ENCODE peak calls at places on chromosomes 4 and X, in four cellular contexts. L, S, T and G are unnamed samples.

GRCh38 chr4:173415885-173416658 is 17.2 kb upstream of the SCRG1 start:
- DNase-seq in L (peak; percentile 85), S (peak; percentile 81), T (no peak), G (peak; percentile 51)

GRCh38 chr4:83022724-83023427 is 12.1 kb upstream of the COPS4 start:
- DNase-seq in L (no peak), S (no peak), T (no peak), G (peak; percentile 70)

GRCh38 chrX:135060697-135061096 is 8.8 kb upstream of the RTL8A start:
- DNase-seq in L (no peak), S (no peak), T (no peak), G (no peak)

GRCh38 chrX:100368167-100368566 is 41.9 kb downstream of the PCDH19 start:
- DNase-seq in L (no peak), S (no peak), T (peak; percentile 38), G (peak; percentile 68)

GRCh38 chr4:79820427-79820826 is 252.6 kb downstream of the ANTXR2 start:
- DNase-seq in L (no peak), S (no peak), T (peak; percentile 21), G (no peak)

GRCh38 chrX:20527458-20528099 is 260.9 kb upstream of the RPS6KA3 start:
- DNase-seq in L (no peak), S (no peak), T (no peak), G (no peak)

GRCh38 chr4:1002131-1002630 is 9.0 kb upstream of the SLC26A1 start:
- DNase-seq in L (peak; percentile 76), S (no peak), T (no peak), G (no peak)

GRCh38 chr4:83679692-83680091 is 143.8 kb downstream of the GPAT3 start:
- DNase-seq in L (no peak), S (no peak), T (no peak), G (no peak)

GRCh38 chrX:125150231-125150630 is 169.4 kb upstream of the TEX13C start:
- DNase-seq in L (no peak), S (no peak), T (no peak), G (no peak)

GRCh38 chrX:2819345-2820130 is 9.2 kb upstream of the GYG2 start:
- DNase-seq in L (no peak), S (no peak), T (no peak), G (peak; percentile 84)

GRCh38 chrX:103488332-103488731 is 31.0 kb downstream of the RAB40A start:
- DNase-seq in L (no peak), S (no peak), T (no peak), G (peak; percentile 65)

GRCh38 chrX:1453390-1453783 is 678 bp upstream of the ASMTL start:
- DNase-seq in L (peak; percentile 87), S (peak; percentile 92), T (no peak), G (no peak)

GRCh38 chr4:53489279-53489889 is 101.9 kb downstream of the LNX1 start:
- DNase-seq in L (no peak), S (no peak), T (no peak), G (no peak)

GRCh38 chrX:1581132-1581531 is 10.3 kb upstream of the AKAP17A start:
- DNase-seq in L (no peak), S (no peak), T (peak; percentile 62), G (peak; percentile 88)

GRCh38 chr4:148004228-148004813 is 272.4 kb downstream of the ARHGAP10 start:
- DNase-seq in L (no peak), S (no peak), T (no peak), G (no peak)

GRCh38 chrX:122914256-122914655 is 269.8 kb upstream of the GRIA3 start:
- DNase-seq in L (no peak), S (no peak), T (no peak), G (no peak)

GRCh38 chrX:133950214-133950613 is 35.2 kb downstream of the GPC3 start:
- DNase-seq in L (no peak), S (no peak), T (no peak), G (no peak)

GRCh38 chr4:25299476-25300203 is 12.9 kb upstream of the ZCCHC4 start:
- DNase-seq in L (peak; percentile 60), S (no peak), T (peak; percentile 89), G (no peak)

GRCh38 chr4:2925931-2926860 is 37.0 kb downstream of the NOP14 start:
- DNase-seq in L (peak; percentile 38), S (peak; percentile 73), T (no peak), G (peak; percentile 66)

GRCh38 chr4:2928242-2929155 is 34.7 kb downstream of the NOP14 start:
- DNase-seq in L (peak; percentile 49), S (peak; percentile 60), T (peak; percentile 39), G (peak; percentile 85)

GRCh38 chr4:2927016-2927695 is 36.0 kb downstream of the NOP14 start:
- DNase-seq in L (peak; percentile 33), S (peak; percentile 76), T (peak; percentile 25), G (peak; percentile 44)

GRCh38 chr4:2929469-2929868 is 33.7 kb downstream of the NOP14 start:
- DNase-seq in L (peak; percentile 47), S (peak; percentile 57), T (peak; percentile 18), G (no peak)

GRCh38 chr4:2927696-2928075 is 35.5 kb downstream of the NOP14 start:
- DNase-seq in L (peak; percentile 36), S (peak; percentile 62), T (peak; percentile 7), G (no peak)
- H3K4me1 ChIP-seq in L (peaks cover 52% of the 10 kb centered on the region), S (peaks cover 33% of the 10 kb centered on the region), T (peaks cover 8% of the 10 kb centered on the region), G (no peaks in the 10 kb centered on the region)

DNA sequence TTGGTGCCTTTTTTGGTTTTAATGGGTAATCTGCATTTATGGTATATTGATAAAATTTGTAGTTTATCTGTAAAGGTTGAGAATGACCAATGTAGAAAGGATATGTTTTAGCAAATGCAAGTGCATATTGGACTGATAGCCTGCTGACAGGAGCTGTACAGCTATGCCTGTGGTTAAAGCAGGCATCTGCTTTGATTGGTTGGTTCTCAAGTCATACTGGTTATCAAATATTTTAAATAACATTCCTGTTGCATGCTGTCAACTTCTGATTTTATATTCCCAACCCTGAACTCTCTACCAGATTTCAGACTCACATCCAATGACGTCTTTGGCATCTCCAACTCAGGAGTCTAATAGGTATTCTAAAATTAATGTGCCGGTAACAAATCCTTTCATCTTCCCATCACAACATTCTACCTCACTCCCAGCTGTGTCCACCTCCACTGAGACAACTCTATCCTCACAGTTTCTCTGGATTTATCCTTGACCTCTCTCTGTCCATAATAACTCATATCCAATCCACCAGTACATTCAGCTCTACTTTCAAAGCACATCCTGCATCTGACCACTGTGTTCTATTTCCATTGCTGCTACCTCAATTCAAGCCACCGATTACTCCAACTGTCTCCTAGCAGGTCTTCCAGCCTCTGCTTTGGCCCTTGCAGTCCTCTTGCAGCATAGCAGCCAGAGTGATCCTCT is 125.7 kb downstream of the CAMK2D start:
- DNase-seq in L (no peak), S (no peak), T (no peak), G (peak; percentile 37)
- H3K4me3 ChIP-seq in L (no peak overlapping the region), S (no peak overlapping the region), T (no peak overlapping the region), G (no peak overlapping the region)

GRCh38 chr4:128524311-128524710 is 236.7 kb upstream of the PGRMC2 start:
- DNase-seq in L (peak; percentile 59), S (no peak), T (no peak), G (peak; percentile 87)
- H3K4me1 ChIP-seq in L (peaks cover 26% of the 10 kb centered on the region), S (peaks cover 42% of the 10 kb centered on the region), T (peaks cover 56% of the 10 kb centered on the region), G (peaks cover 79% of the 10 kb centered on the region)

GRCh38 chrX:153628665-153629064 is 18.3 kb upstream of the DUSP9 start:
- DNase-seq in L (peak; percentile 14), S (peak; percentile 32), T (no peak), G (peak; percentile 66)
- H3K4me3 ChIP-seq in L (no peak overlapping the region), S (no peak overlapping the region), T (no peak overlapping the region), G (no peak overlapping the region)

GRCh38 chrX:65596270-65596669 is 61.7 kb upstream of the LAS1L start:
- DNase-seq in L (no peak), S (no peak), T (no peak), G (peak; percentile 58)
- H3K4me1 ChIP-seq in L (peaks cover 38% of the 10 kb centered on the region), S (peaks cover 23% of the 10 kb centered on the region), T (no peaks in the 10 kb centered on the region), G (peaks cover 16% of the 10 kb centered on the region)

DNA sequence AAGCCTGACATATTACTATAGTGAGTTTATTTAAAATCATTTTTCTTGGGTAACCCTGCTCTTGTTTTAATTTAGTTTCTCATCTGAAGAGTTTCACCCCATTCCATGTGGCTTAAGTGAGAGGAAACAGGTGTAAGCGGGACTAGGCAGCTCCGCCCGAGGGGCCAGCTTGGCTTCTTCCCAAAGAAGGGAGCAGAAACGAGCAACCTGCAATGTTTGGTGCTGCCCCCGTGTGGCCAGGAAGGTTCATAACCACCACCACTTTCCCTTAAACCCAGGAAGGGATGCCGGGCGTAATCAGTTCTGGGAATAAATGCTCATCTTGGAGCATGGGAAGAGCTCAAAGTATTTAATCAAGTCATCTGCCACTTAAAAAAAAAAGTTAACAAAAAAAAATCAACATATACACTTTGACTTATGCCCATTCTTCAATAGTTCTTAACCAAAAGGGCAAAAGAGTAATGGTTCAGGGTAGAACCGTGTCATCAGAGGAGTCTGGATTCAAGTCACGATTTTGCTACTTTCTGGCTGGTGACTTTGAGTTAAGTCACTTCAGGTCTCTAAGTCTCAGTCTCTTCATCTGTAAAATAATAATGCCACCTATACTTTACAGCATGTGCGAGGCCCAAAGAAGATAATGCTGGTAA is 147.9 kb downstream of the NSUN7 start:
- DNase-seq in L (peak; percentile 82), S (peak; percentile 82), T (peak; percentile 51), G (peak; percentile 85)
- H3K4me3 ChIP-seq in L (no peak overlapping the region), S (no peak overlapping the region), T (no peak overlapping the region), G (no peak overlapping the region)

GRCh38 chr4:118992149-118992548 is 103.5 kb downstream of the SYNPO2 start:
- DNase-seq in L (no peak), S (no peak), T (no peak), G (no peak)

GRCh38 chr4:118993329-118993728 is 104.7 kb downstream of the SYNPO2 start:
- DNase-seq in L (no peak), S (no peak), T (no peak), G (no peak)

GRCh38 chr4:118994030-118994429 is 105.4 kb downstream of the SYNPO2 start:
- DNase-seq in L (no peak), S (no peak), T (no peak), G (no peak)

GRCh38 chr4:118997601-118998000 is 108.9 kb downstream of the SYNPO2 start:
- DNase-seq in L (no peak), S (no peak), T (no peak), G (peak; percentile 73)

GRCh38 chr4:118995693-118996391 is 107.2 kb downstream of the SYNPO2 start:
- DNase-seq in L (no peak), S (no peak), T (no peak), G (no peak)
- H3K4me1 ChIP-seq in L (peaks cover 7% of the 10 kb centered on the region), S (no peaks in the 10 kb centered on the region), T (peaks cover 5% of the 10 kb centered on the region), G (peaks cover 8% of the 10 kb centered on the region)